ENCODE peak calls at places on chromosomes 1 and 21, in four cellular contexts. X is PC-9, C is endothelial cell of umbilical vein, E is A549. G is an unnamed sample.

GRCh38 chr1:162081316-162081715 is 11.8 kb downstream of the NOS1AP start:
- DNase-seq in X (peak; percentile 18), C (peak; percentile 79), E (no peak), G (no peak)

GRCh38 chr1:169570172-169570574 is 16.1 kb downstream of the F5 start:
- DNase-seq in X (no peak), C (no peak), E (no peak), G (no peak)

GRCh38 chr1:234841710-234842231 is 231.8 kb upstream of the IRF2BP2 start:
- DNase-seq in X (no peak), C (no peak), E (no peak), G (no peak)

GRCh38 chr1:181452746-181453145 is 30.6 kb upstream of the CACNA1E start:
- DNase-seq in X (no peak), C (no peak), E (no peak), G (no peak)

GRCh38 chr1:67748630-67749029 is 63.6 kb downstream of the GADD45A start:
- DNase-seq in X (no peak), C (peak; percentile 73), E (no peak), G (peak; percentile 45)

GRCh38 chr1:92937731-92938130 is 23.5 kb downstream of the DIPK1A start:
- DNase-seq in X (no peak), C (no peak), E (no peak), G (no peak)

GRCh38 chr21:45365608-45366241 is 39.2 kb upstream of the COL18A1 start:
- DNase-seq in X (peak; percentile 63), C (peak; percentile 42), E (peak; percentile 67), G (no peak)

GRCh38 chr21:35088235-35088865 is 39.2 kb upstream of the RUNX1 start:
- DNase-seq in X (no peak), C (no peak), E (no peak), G (no peak)

GRCh38 chr1:31592132-31592531 is 15.8 kb downstream of the TINAGL1 start:
- DNase-seq in X (no peak), C (no peak), E (no peak), G (no peak)

GRCh38 chr1:212219679-212220463 is 65.3 kb upstream of the PPP2R5A start:
- DNase-seq in X (no peak), C (no peak), E (no peak), G (no peak)

GRCh38 chr1:169456029-169456428 is 28.8 kb upstream of the CCDC181 start:
- DNase-seq in X (no peak), C (no peak), E (no peak), G (no peak)

GRCh38 chr1:37306461-37306860 is 167.9 kb upstream of the ZC3H12A start:
- DNase-seq in X (no peak), C (no peak), E (no peak), G (no peak)

GRCh38 chr1:1051127-1051810 is 22.8 kb downstream of the RNF223 start:
- DNase-seq in X (no peak), C (no peak), E (no peak), G (no peak)

GRCh38 chr1:33022650-33023200 is 14.0 kb downstream of the AK2 start:
- DNase-seq in X (no peak), C (no peak), E (no peak), G (no peak)

GRCh38 chr21:30083120-30083945 is 83.3 kb downstream of the CLDN17 start:
- DNase-seq in X (no peak), C (no peak), E (no peak), G (no peak)

GRCh38 chr21:39754811-39755210 is 9.8 kb downstream of the IGSF5 start:
- DNase-seq in X (no peak), C (no peak), E (no peak), G (no peak)

GRCh38 chr1:15007842-15008241 is 145.7 kb upstream of the TMEM51 start:
- DNase-seq in X (no peak), C (peak; percentile 90), E (no peak), G (no peak)

GRCh38 chr1:21313146-21313885 is 23.1 kb upstream of the ECE1 start:
- DNase-seq in X (no peak), C (peak; percentile 56), E (no peak), G (no peak)

GRCh38 chr1:71273326-71273725 is 192.5 kb upstream of the ZRANB2 start:
- DNase-seq in X (no peak), C (no peak), E (no peak), G (no peak)

GRCh38 chr1:41917835-41918449 is 780 bp downstream of the HIVEP3 start:
- DNase-seq in X (peak; percentile 55), C (peak; percentile 57), E (no peak), G (peak; percentile 41)

GRCh38 chr1:46342084-46342656 is 1.6 kb downstream of the NSUN4 start:
- DNase-seq in X (peak; percentile 25), C (no peak), E (peak; percentile 22), G (peak; percentile 40)

GRCh38 chr1:2534775-2535387 is 4.8 kb upstream of the HES5 start:
- DNase-seq in X (peak; percentile 88), C (no peak), E (no peak), G (no peak)

GRCh38 chr1:58779059-58779754 is 4.6 kb downstream of the JUN start:
- DNase-seq in X (no peak), C (peak; percentile 56), E (no peak), G (no peak)

GRCh38 chr1:84298336-84298687 is 3.2 kb upstream of the SAMD13 start:
- DNase-seq in X (peak; percentile 33), C (peak; percentile 61), E (peak; percentile 15), G (peak; percentile 11)

GRCh38 chr1:34650800-34651199 is 104.0 kb upstream of the GJB5 start:
- DNase-seq in X (no peak), C (no peak), E (no peak), G (no peak)

GRCh38 chr1:205967555-205968335 is 24.5 kb upstream of the SLC26A9 start:
- DNase-seq in X (no peak), C (no peak), E (no peak), G (no peak)

GRCh38 chr1:70764747-70765146 is 282.9 kb downstream of the PTGER3 start:
- DNase-seq in X (no peak), C (no peak), E (no peak), G (peak; percentile 50)

GRCh38 chr1:50969611-50970507 is at the start of gene CDKN2C:
- DNase-seq in X (peak; percentile 37), C (peak; percentile 85), E (no peak), G (no peak)

GRCh38 chr1:22710688-22711024 is at the start of gene EPHB2:
- DNase-seq in X (peak; percentile 60), C (no peak), E (peak; percentile 41), G (no peak)

GRCh38 chr1:27555700-27556424 is 48.1 kb downstream of the AHDC1 start:
- DNase-seq in X (no peak), C (no peak), E (no peak), G (no peak)
- H3K4me2 ChIP-seq in X (peak overlapping the region; percentile 65), C (no peak overlapping the region), E (peak overlapping the region; percentile 81), G (peak overlapping the region; percentile 63)

GRCh38 chr1:90851711-90852050 is 134.6 kb upstream of the BARHL2 start:
- DNase-seq in X (no peak), C (no peak), E (no peak), G (no peak)
- H3K4me2 ChIP-seq in X (peak overlapping the region; percentile 92), C (peak overlapping the region; percentile 90), E (peak overlapping the region; percentile 95), G (peak overlapping the region; percentile 90)

DNA sequence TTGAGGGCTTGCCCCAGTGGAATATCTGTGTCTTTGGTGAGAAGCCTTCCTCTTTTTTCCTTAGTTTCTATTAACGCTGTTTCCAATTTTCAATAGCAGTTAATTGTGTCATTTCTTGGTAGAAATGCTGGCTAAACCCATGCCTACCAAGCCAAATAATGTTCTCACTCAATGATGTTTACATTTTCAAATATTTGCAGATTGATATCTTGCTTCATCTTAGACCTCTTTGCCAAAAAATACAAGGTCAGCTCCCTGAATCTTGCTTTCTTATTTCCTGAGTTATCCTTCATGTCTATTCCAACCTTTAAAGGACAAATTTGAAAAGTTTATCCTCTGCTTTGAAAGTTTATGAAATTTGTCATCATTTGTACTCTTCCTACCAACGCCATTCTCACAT is 5.1 kb downstream of the KCNJ15 start:
- DNase-seq in X (no peak), C (no peak), E (no peak), G (no peak)
- H3K4me2 ChIP-seq in X (no peak overlapping the region), C (no peak overlapping the region), E (peak overlapping the region; percentile 50), G (no peak overlapping the region)

GRCh38 chr1:76254165-76255043 is 179.9 kb downstream of the ST6GALNAC3 start:
- DNase-seq in X (no peak), C (peak; percentile 99), E (no peak), G (no peak)
- H3K4me2 ChIP-seq in X (no peak overlapping the region), C (peak overlapping the region; percentile 86), E (no peak overlapping the region), G (no peak overlapping the region)

GRCh38 chr1:222815367-222815765 is 527 bp downstream of the DISP1 start:
- DNase-seq in X (no peak), C (no peak), E (peak; percentile 60), G (no peak)

GRCh38 chr1:222814536-222815366 is at the start of gene DISP1:
- DNase-seq in X (peak; percentile 78), C (peak; percentile 65), E (peak; percentile 74), G (peak; percentile 92)

GRCh38 chr1:222817529-222817928 is 2.7 kb downstream of the DISP1 start:
- DNase-seq in X (peak; percentile 51), C (peak; percentile 76), E (peak; percentile 41), G (no peak)

GRCh38 chr1:222811671-222812070 is 3.2 kb upstream of the DISP1 start:
- DNase-seq in X (no peak), C (no peak), E (no peak), G (no peak)

GRCh38 chr1:222813866-222814535 is 838 bp upstream of the DISP1 start:
- DNase-seq in X (no peak), C (no peak), E (no peak), G (no peak)
- H3K4me2 ChIP-seq in X (peak overlapping the region; percentile 87), C (peak overlapping the region; percentile 53), E (peak overlapping the region; percentile 88), G (peak overlapping the region; percentile 77)

GRCh38 chr1:173356211-173356762 is 120.8 kb upstream of the PRDX6 start:
- DNase-seq in X (no peak), C (no peak), E (no peak), G (no peak)
- H3K4me2 ChIP-seq in X (no peak overlapping the region), C (no peak overlapping the region), E (no peak overlapping the region), G (no peak overlapping the region)

G was measured in MM.1S.